ENCODE peak calls at places on chromosomes 7 and 10, in nine cellular contexts. W is Calu3; Z is AG04449; P is AG10803; S is CD8-positive, alpha-beta T cell; F is breast epithelium; U is RWPE2; T is suprapubic skin; N is nephron progenitor cell. O is an unnamed sample.

GRCh38 chr10:103637855-103638561 is 144.5 kb downstream of the NEURL1 start:
- DNase-seq in W (no peak), Z (no peak), P (peak; percentile 92), S (no peak), F (peak; percentile 86), U (no peak), T (no peak), N (no peak), O (no peak)

GRCh38 chr7:3002631-3003030 is 41.0 kb downstream of the CARD11 start:
- DNase-seq in W (no peak), Z (no peak), P (no peak), S (no peak), F (no peak), U (no peak), T (no peak), N (no peak), O (no peak)

GRCh38 chr10:125757742-125758141 is 17.9 kb downstream of the MMP21 start:
- DNase-seq in W (no peak), Z (no peak), P (no peak), S (no peak), F (no peak), U (no peak), T (no peak), N (no peak), O (no peak)

GRCh38 chr10:76359001-76359400 is 927.6 kb downstream of the LRMDA start:
- DNase-seq in W (no peak), Z (no peak), P (peak; percentile 55), S (no peak), F (no peak), U (no peak), T (no peak), N (no peak), O (no peak)

GRCh38 chr10:50550291-50550839 is 73.4 kb downstream of the SGMS1 start:
- DNase-seq in W (no peak), Z (no peak), P (peak; percentile 25), S (no peak), F (no peak), U (no peak), T (no peak), N (no peak), O (no peak)

GRCh38 chr10:88370713-88371112 is 212.4 kb downstream of the RNLS start:
- DNase-seq in W (no peak), Z (no peak), P (no peak), S (no peak), F (no peak), U (no peak), T (no peak), N (no peak), O (no peak)

GRCh38 chr7:24979470-24979862 is 512 bp downstream of the OSBPL3 start:
- DNase-seq in W (peak; percentile 86), Z (no peak), P (peak; percentile 76), S (peak; percentile 70), F (no peak), U (peak; percentile 80), T (peak; percentile 81), N (peak; percentile 69), O (peak; percentile 64)

GRCh38 chr7:106277976-106278375 is 6.8 kb downstream of the NAMPT start:
- DNase-seq in W (no peak), Z (no peak), P (no peak), S (no peak), F (no peak), U (no peak), T (no peak), N (no peak), O (no peak)

GRCh38 chr7:151838861-151839381 is 38.0 kb downstream of the PRKAG2 start:
- DNase-seq in W (no peak), Z (no peak), P (no peak), S (peak; percentile 35), F (no peak), U (peak; percentile 23), T (no peak), N (no peak), O (no peak)

GRCh38 chr7:36115448-36116321 is 37.4 kb upstream of the EEPD1 start:
- DNase-seq in W (peak; percentile 94), Z (peak; percentile 85), P (peak; percentile 94), S (peak; percentile 11), F (no peak), U (peak; percentile 95), T (peak; percentile 90), N (no peak), O (no peak)

GRCh38 chr7:111266613-111267012 is 175.7 kb downstream of the LRRN3 start:
- DNase-seq in W (no peak), Z (peak; percentile 70), P (peak; percentile 90), S (no peak), F (no peak), U (no peak), T (no peak), N (no peak), O (no peak)

GRCh38 chr10:128009768-128010167 is 102.9 kb downstream of the PTPRE start:
- DNase-seq in W (no peak), Z (no peak), P (no peak), S (no peak), F (no peak), U (no peak), T (peak; percentile 31), N (no peak), O (no peak)

GRCh38 chr10:33136271-33136670 is 178.2 kb upstream of the ITGB1 start:
- DNase-seq in W (peak; percentile 49), Z (no peak), P (peak; percentile 80), S (no peak), F (no peak), U (no peak), T (no peak), N (no peak), O (no peak)

GRCh38 chr7:76426246-76426645 is 1.5 kb downstream of the ZP3 start:
- DNase-seq in W (no peak), Z (no peak), P (no peak), S (no peak), F (no peak), U (no peak), T (no peak), N (no peak), O (no peak)

GRCh38 chr10:132842397-132842796 is 56.5 kb upstream of the NKX6-2 start:
- DNase-seq in W (no peak), Z (no peak), P (no peak), S (no peak), F (no peak), U (no peak), T (no peak), N (no peak), O (no peak)

GRCh38 chr7:23470290-23471089 is at the start of gene IGF2BP3:
- DNase-seq in W (peak; percentile 97), Z (peak; percentile 77), P (peak; percentile 80), S (no peak), F (no peak), U (peak; percentile 95), T (no peak), N (peak; percentile 80), O (peak; percentile 60)

GRCh38 chr10:97124211-97124610 is 61.5 kb downstream of the SLIT1 start:
- DNase-seq in W (no peak), Z (no peak), P (no peak), S (no peak), F (no peak), U (no peak), T (no peak), N (no peak), O (no peak)

GRCh38 chr7:14837216-14837615 is 65.3 kb downstream of the DGKB start:
- DNase-seq in W (no peak), Z (no peak), P (no peak), S (no peak), F (no peak), U (no peak), T (no peak), N (no peak), O (no peak)

GRCh38 chr7:18239212-18239611 is 211.6 kb upstream of the PRPS1L1 start:
- DNase-seq in W (no peak), Z (no peak), P (no peak), S (no peak), F (no peak), U (no peak), T (no peak), N (no peak), O (no peak)

GRCh38 chr7:18235819-18236218 is 208.2 kb upstream of the PRPS1L1 start:
- DNase-seq in W (no peak), Z (no peak), P (no peak), S (no peak), F (no peak), U (no peak), T (no peak), N (no peak), O (no peak)

GRCh38 chr7:18241543-18242231 is 214.0 kb upstream of the PRPS1L1 start:
- DNase-seq in W (no peak), Z (no peak), P (no peak), S (no peak), F (no peak), U (no peak), T (no peak), N (no peak), O (no peak)
- TF ChIP-seq CTCF in W (no peak), Z (no peak), P (no peak), S (no peak), F (no peak), U (no peak), T (no peak), N (no peak), O (no peak)

GRCh38 chr7:92880212-92881090 is 44.1 kb upstream of the CDK6 start:
- DNase-seq in W (no peak), Z (no peak), P (peak; percentile 20), S (no peak), F (no peak), U (no peak), T (no peak), N (no peak), O (no peak)
- TF ChIP-seq CTCF in W (no peak), Z (no peak), P (peak; percentile 25), S (no peak), F (no peak), U (no peak), T (no peak), N (peak; percentile 36), O (peak; percentile 38)

GRCh38 chr7:149800169-149800555 is 26.8 kb upstream of the ZNF467 start:
- DNase-seq in W (no peak), Z (no peak), P (no peak), S (no peak), F (no peak), U (no peak), T (no peak), N (no peak), O (no peak)
- TF ChIP-seq CTCF in W (no peak), Z (no peak), P (no peak), S (peak; percentile 7), F (no peak), U (no peak), T (no peak), N (no peak), O (no peak)

DNA sequence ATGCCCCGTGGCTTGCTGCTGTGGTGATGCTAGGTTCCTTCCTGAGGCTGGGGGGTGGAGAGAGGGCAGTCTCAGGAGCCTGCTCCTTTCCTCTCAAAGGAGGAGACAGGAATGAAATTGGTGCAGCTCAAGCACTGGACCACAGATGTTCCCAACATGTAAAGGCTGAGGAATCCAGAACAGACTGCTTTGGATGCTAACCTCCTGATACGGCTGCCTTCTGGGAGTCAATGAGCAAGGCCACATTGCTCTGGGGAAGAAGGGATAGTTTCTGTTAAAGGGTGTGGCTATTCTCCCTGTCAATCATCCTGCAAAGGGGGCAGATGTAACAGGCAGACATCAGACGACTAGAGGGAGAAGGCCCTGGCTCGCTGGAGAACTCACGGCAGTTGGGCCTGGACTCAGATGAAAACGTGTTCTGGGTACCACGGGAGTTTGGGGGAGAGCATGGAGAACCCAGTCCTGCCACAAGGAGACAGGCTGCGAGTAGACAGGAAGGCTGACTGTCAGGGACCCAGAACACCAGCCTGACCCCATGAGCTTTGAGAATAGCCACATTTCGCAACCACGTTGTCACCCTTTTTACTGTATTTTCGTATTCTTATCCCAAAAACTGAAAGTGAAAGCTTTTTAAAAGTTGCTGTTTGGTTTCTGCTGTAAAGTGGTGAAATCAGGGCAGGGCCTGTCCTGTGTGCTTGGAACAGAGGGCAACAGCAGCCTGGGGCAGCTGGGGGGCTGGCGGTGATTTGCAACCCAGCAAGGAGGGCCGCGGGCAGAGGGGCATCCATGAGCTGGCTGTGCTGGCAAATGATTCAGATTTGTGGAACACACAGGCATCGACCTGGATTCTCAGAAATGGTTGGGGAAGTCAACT is 95.4 kb downstream of the MYOF start:
- DNase-seq in W (no peak), Z (no peak), P (peak; percentile 86), S (no peak), F (no peak), U (no peak), T (peak; percentile 65), N (no peak), O (no peak)
- TF ChIP-seq CTCF in W (no peak), Z (no peak), P (peak; percentile 54), S (no peak), F (no peak), U (no peak), T (no peak), N (no peak), O (no peak)